ENCODE peak calls at places on chromosomes 13 and 19, in ten cellular contexts. One of them, this sample, is unnamed.

GRCh38 chr13:91153372-91153771 is 194.1 kb upstream of the MIR17HG start:
- DNase-seq in stomach: no peak
- DNase-seq in HCT116: no peak
- DNase-seq in sigmoid colon: no peak
- DNase-seq in HepG2: no peak
- DNase-seq in upper lobe of left lung: no peak
- DNase-seq in spleen: no peak
- DNase-seq in transverse colon: no peak
- DNase-seq in endothelial cell of umbilical vein: no peak
- DNase-seq in GM23338: no peak
- DNase-seq in this sample: no peak

GRCh38 chr19:29260477-29261317 is 47.7 kb upstream of the UQCRFS1 start:
- DNase-seq in endothelial cell of umbilical vein: no peak
- DNase-seq in spleen: no peak
- DNase-seq in upper lobe of left lung: no peak
- DNase-seq in sigmoid colon: no peak
- DNase-seq in HCT116: peak; percentile 36
- DNase-seq in GM23338: peak; percentile 75
- DNase-seq in stomach: no peak
- DNase-seq in transverse colon: no peak
- DNase-seq in HepG2: peak; percentile 49
- DNase-seq in this sample: peak; percentile 14

GRCh38 chr13:111402441-111402840 is 82.0 kb downstream of the TEX29 start:
- DNase-seq in upper lobe of left lung: no peak
- DNase-seq in spleen: peak; percentile 53
- DNase-seq in endothelial cell of umbilical vein: no peak
- DNase-seq in sigmoid colon: no peak
- DNase-seq in transverse colon: no peak
- DNase-seq in HCT116: no peak
- DNase-seq in GM23338: no peak
- DNase-seq in HepG2: no peak
- DNase-seq in stomach: no peak
- DNase-seq in this sample: no peak

GRCh38 chr13:27037571-27037970 is 134.0 kb downstream of the USP12 start:
- DNase-seq in transverse colon: no peak
- DNase-seq in HepG2: no peak
- DNase-seq in sigmoid colon: no peak
- DNase-seq in endothelial cell of umbilical vein: no peak
- DNase-seq in HCT116: no peak
- DNase-seq in GM23338: no peak
- DNase-seq in stomach: no peak
- DNase-seq in upper lobe of left lung: no peak
- DNase-seq in spleen: no peak
- DNase-seq in this sample: no peak

GRCh38 chr13:98293570-98294142 is 116.6 kb upstream of the RNF113B start:
- DNase-seq in HCT116: no peak
- DNase-seq in upper lobe of left lung: no peak
- DNase-seq in spleen: no peak
- DNase-seq in endothelial cell of umbilical vein: no peak
- DNase-seq in stomach: no peak
- DNase-seq in HepG2: no peak
- DNase-seq in transverse colon: no peak
- DNase-seq in GM23338: no peak
- DNase-seq in sigmoid colon: no peak
- DNase-seq in this sample: no peak

GRCh38 chr13:101649490-101650126 is 197.1 kb downstream of the ITGBL1 start:
- DNase-seq in transverse colon: no peak
- DNase-seq in HCT116: no peak
- DNase-seq in spleen: no peak
- DNase-seq in HepG2: no peak
- DNase-seq in endothelial cell of umbilical vein: no peak
- DNase-seq in sigmoid colon: no peak
- DNase-seq in GM23338: no peak
- DNase-seq in stomach: no peak
- DNase-seq in upper lobe of left lung: no peak
- DNase-seq in this sample: no peak

GRCh38 chr13:24215732-24216131 is 55.2 kb downstream of the SPATA13 start:
- DNase-seq in endothelial cell of umbilical vein: peak; percentile 90
- DNase-seq in GM23338: no peak
- DNase-seq in stomach: peak; percentile 63
- DNase-seq in transverse colon: no peak
- DNase-seq in sigmoid colon: no peak
- DNase-seq in HCT116: no peak
- DNase-seq in spleen: no peak
- DNase-seq in HepG2: no peak
- DNase-seq in upper lobe of left lung: no peak
- DNase-seq in this sample: no peak

GRCh38 chr19:13098291-13099072 is 4.2 kb downstream of the LYL1 start:
- DNase-seq in sigmoid colon: peak; percentile 78
- DNase-seq in GM23338: peak; percentile 72
- DNase-seq in HepG2: no peak
- DNase-seq in stomach: no peak
- DNase-seq in spleen: peak; percentile 90
- DNase-seq in transverse colon: no peak
- DNase-seq in endothelial cell of umbilical vein: peak; percentile 72
- DNase-seq in HCT116: no peak
- DNase-seq in upper lobe of left lung: no peak
- DNase-seq in this sample: peak; percentile 77

GRCh38 chr19:19602136-19602712 is 16.3 kb downstream of the PBX4 start:
- DNase-seq in stomach: no peak
- DNase-seq in HCT116: no peak
- DNase-seq in transverse colon: no peak
- DNase-seq in upper lobe of left lung: no peak
- DNase-seq in GM23338: no peak
- DNase-seq in HepG2: peak; percentile 40
- DNase-seq in spleen: no peak
- DNase-seq in sigmoid colon: no peak
- DNase-seq in endothelial cell of umbilical vein: no peak
- DNase-seq in this sample: no peak

GRCh38 chr19:5563941-5564612 is 3.7 kb downstream of the TINCR start:
- DNase-seq in upper lobe of left lung: no peak
- DNase-seq in HCT116: no peak
- DNase-seq in transverse colon: no peak
- DNase-seq in GM23338: no peak
- DNase-seq in stomach: no peak
- DNase-seq in HepG2: no peak
- DNase-seq in spleen: no peak
- DNase-seq in sigmoid colon: no peak
- DNase-seq in endothelial cell of umbilical vein: no peak
- DNase-seq in this sample: no peak

GRCh38 chr19:15836595-15837398 is 21.3 kb upstream of the OR10H1 start:
- DNase-seq in HepG2: peak; percentile 94
- DNase-seq in endothelial cell of umbilical vein: peak; percentile 91
- DNase-seq in transverse colon: peak; percentile 97
- DNase-seq in upper lobe of left lung: peak; percentile 96
- DNase-seq in HCT116: peak; percentile 96
- DNase-seq in GM23338: no peak
- DNase-seq in spleen: peak; percentile 98
- DNase-seq in stomach: peak; percentile 96
- DNase-seq in sigmoid colon: peak; percentile 99
- DNase-seq in this sample: peak; percentile 99

GRCh38 chr13:43804461-43805070 is 17.8 kb upstream of the ENOX1 start:
- DNase-seq in transverse colon: no peak
- DNase-seq in HepG2: peak; percentile 39
- DNase-seq in spleen: no peak
- DNase-seq in GM23338: peak; percentile 80
- DNase-seq in stomach: no peak
- DNase-seq in endothelial cell of umbilical vein: peak; percentile 83
- DNase-seq in sigmoid colon: no peak
- DNase-seq in upper lobe of left lung: no peak
- DNase-seq in HCT116: peak; percentile 55
- DNase-seq in this sample: peak; percentile 32

GRCh38 chr13:51846756-51847155 is 1.8 kb upstream of the TMEM272 start:
- DNase-seq in GM23338: no peak
- DNase-seq in endothelial cell of umbilical vein: no peak
- DNase-seq in stomach: no peak
- DNase-seq in transverse colon: no peak
- DNase-seq in HCT116: no peak
- DNase-seq in HepG2: no peak
- DNase-seq in sigmoid colon: no peak
- DNase-seq in upper lobe of left lung: no peak
- DNase-seq in spleen: no peak
- DNase-seq in this sample: no peak

GRCh38 chr19:7612282-7613274 is 16.8 kb downstream of the XAB2 start:
- DNase-seq in stomach: no peak
- DNase-seq in transverse colon: no peak
- DNase-seq in endothelial cell of umbilical vein: no peak
- DNase-seq in HCT116: no peak
- DNase-seq in upper lobe of left lung: peak; percentile 79
- DNase-seq in HepG2: no peak
- DNase-seq in spleen: no peak
- DNase-seq in sigmoid colon: no peak
- DNase-seq in GM23338: no peak
- DNase-seq in this sample: no peak

DNA sequence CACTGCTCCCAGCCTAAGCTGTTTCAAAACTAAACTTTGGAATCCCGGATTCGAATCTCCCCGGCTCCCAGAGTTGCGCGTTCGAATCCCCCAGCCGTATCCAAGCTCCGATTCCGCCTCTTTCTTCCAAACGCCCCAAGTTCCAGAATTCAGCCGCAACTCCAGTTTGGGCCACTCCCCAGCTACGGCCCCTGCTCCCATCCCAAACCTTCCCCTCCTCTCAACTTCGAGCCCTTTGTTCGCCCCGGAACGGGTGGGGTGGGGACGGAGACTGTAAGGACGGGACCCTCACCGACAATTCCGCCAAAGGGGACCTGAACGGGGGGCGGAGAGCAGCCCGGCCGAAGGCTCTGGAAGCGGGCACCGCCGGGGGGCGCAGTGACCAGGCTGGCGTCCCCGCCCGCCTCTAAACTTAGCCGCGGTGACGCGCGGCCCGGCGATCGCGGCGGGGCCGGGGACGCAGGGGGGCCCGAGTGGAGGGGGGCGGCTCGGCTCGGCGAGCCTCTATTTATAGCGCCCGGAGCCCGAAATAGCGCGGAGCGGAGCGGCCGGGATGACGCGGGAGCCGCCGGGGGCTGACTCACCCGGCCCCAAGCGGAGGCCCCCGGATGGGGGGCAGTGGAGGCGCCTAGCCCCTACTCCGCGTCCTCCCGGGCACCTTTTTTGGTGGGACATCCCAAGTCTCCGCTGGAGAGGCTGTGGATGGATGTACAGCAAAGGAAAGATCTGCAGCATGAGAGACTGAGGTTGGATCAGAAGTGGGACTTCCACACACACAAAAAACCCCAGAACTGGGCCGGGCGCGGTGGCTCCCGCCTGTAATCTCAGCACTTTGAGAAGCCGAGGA is 4.9 kb upstream of the ERCC1 start:
- DNase-seq in HCT116: no peak
- DNase-seq in upper lobe of left lung: peak; percentile 90
- DNase-seq in HepG2: no peak
- DNase-seq in transverse colon: peak; percentile 52
- DNase-seq in stomach: peak; percentile 38
- DNase-seq in sigmoid colon: peak; percentile 84
- DNase-seq in spleen: no peak
- DNase-seq in endothelial cell of umbilical vein: peak; percentile 49
- DNase-seq in GM23338: peak; percentile 84
- DNase-seq in this sample: no peak
- TF ChIP-seq CTCF in HCT116: peak; percentile 50
- TF ChIP-seq CTCF in upper lobe of left lung: peak; percentile 48
- TF ChIP-seq CTCF in HepG2: peak; percentile 61
- TF ChIP-seq CTCF in transverse colon: peak; percentile 20
- TF ChIP-seq CTCF in stomach: peak; percentile 36
- TF ChIP-seq CTCF in sigmoid colon: peak; percentile 9
- TF ChIP-seq CTCF in spleen: no peak
- TF ChIP-seq CTCF in endothelial cell of umbilical vein: peak; percentile 47
- TF ChIP-seq CTCF in GM23338: peak; percentile 60
- TF ChIP-seq CTCF in this sample: peak; percentile 3

GRCh38 chr19:38587562-38587961 is 30.2 kb downstream of the MAP4K1 start:
- DNase-seq in stomach: no peak
- DNase-seq in endothelial cell of umbilical vein: no peak
- DNase-seq in HCT116: no peak
- DNase-seq in HepG2: no peak
- DNase-seq in upper lobe of left lung: no peak
- DNase-seq in GM23338: no peak
- DNase-seq in transverse colon: no peak
- DNase-seq in sigmoid colon: no peak
- DNase-seq in spleen: no peak
- DNase-seq in this sample: no peak
- TF ChIP-seq POLR2AphosphoS5 in stomach: no peak
- TF ChIP-seq POLR2AphosphoS5 in endothelial cell of umbilical vein: no peak
- TF ChIP-seq POLR2AphosphoS5 in HCT116: no peak
- TF ChIP-seq POLR2AphosphoS5 in HepG2: no peak
- TF ChIP-seq POLR2AphosphoS5 in upper lobe of left lung: no peak
- TF ChIP-seq POLR2AphosphoS5 in GM23338: no peak
- TF ChIP-seq POLR2AphosphoS5 in transverse colon: no peak
- TF ChIP-seq POLR2AphosphoS5 in sigmoid colon: no peak
- TF ChIP-seq POLR2AphosphoS5 in spleen: no peak
- TF ChIP-seq POLR2AphosphoS5 in this sample: no peak

GRCh38 chr19:50356691-50357177 is 8.7 kb downstream of the NAPSA start:
- DNase-seq in HCT116: no peak
- DNase-seq in sigmoid colon: no peak
- DNase-seq in spleen: no peak
- DNase-seq in GM23338: no peak
- DNase-seq in endothelial cell of umbilical vein: no peak
- DNase-seq in upper lobe of left lung: no peak
- DNase-seq in transverse colon: no peak
- DNase-seq in HepG2: no peak
- DNase-seq in stomach: no peak
- DNase-seq in this sample: no peak

GRCh38 chr19:50358483-50359431 is 6.7 kb downstream of the NAPSA start:
- DNase-seq in transverse colon: peak; percentile 64
- DNase-seq in HepG2: no peak
- DNase-seq in endothelial cell of umbilical vein: peak; percentile 69
- DNase-seq in stomach: peak; percentile 58
- DNase-seq in GM23338: no peak
- DNase-seq in HCT116: no peak
- DNase-seq in spleen: peak; percentile 93
- DNase-seq in upper lobe of left lung: peak; percentile 92
- DNase-seq in sigmoid colon: peak; percentile 77
- DNase-seq in this sample: no peak

GRCh38 chr19:50361290-50362029 is 4.0 kb downstream of the NAPSA start:
- DNase-seq in stomach: no peak
- DNase-seq in HepG2: no peak
- DNase-seq in spleen: no peak
- DNase-seq in sigmoid colon: no peak
- DNase-seq in HCT116: peak; percentile 37
- DNase-seq in GM23338: peak; percentile 71
- DNase-seq in transverse colon: no peak
- DNase-seq in endothelial cell of umbilical vein: no peak
- DNase-seq in upper lobe of left lung: no peak
- DNase-seq in this sample: no peak

GRCh38 chr19:50359432-50359818 is 6.0 kb downstream of the NAPSA start:
- DNase-seq in endothelial cell of umbilical vein: no peak
- DNase-seq in upper lobe of left lung: no peak
- DNase-seq in stomach: no peak
- DNase-seq in GM23338: no peak
- DNase-seq in HepG2: no peak
- DNase-seq in sigmoid colon: no peak
- DNase-seq in HCT116: no peak
- DNase-seq in transverse colon: no peak
- DNase-seq in spleen: no peak
- DNase-seq in this sample: no peak

GRCh38 chr19:50357178-50358100 is 8.0 kb downstream of the NAPSA start:
- DNase-seq in HCT116: no peak
- DNase-seq in sigmoid colon: peak; percentile 90
- DNase-seq in GM23338: peak; percentile 91
- DNase-seq in HepG2: peak; percentile 52
- DNase-seq in upper lobe of left lung: peak; percentile 93
- DNase-seq in transverse colon: peak; percentile 79
- DNase-seq in spleen: peak; percentile 96
- DNase-seq in endothelial cell of umbilical vein: peak; percentile 72
- DNase-seq in stomach: peak; percentile 81
- DNase-seq in this sample: no peak
- TF ChIP-seq CTCF in HCT116: peak; percentile 83
- TF ChIP-seq CTCF in sigmoid colon: peak; percentile 74
- TF ChIP-seq CTCF in GM23338: peak; percentile 85
- TF ChIP-seq CTCF in HepG2: peak; percentile 91
- TF ChIP-seq CTCF in upper lobe of left lung: peak; percentile 94
- TF ChIP-seq CTCF in transverse colon: peak; percentile 88
- TF ChIP-seq CTCF in spleen: peak; percentile 94
- TF ChIP-seq CTCF in endothelial cell of umbilical vein: peak; percentile 77
- TF ChIP-seq CTCF in stomach: peak; percentile 93
- TF ChIP-seq CTCF in this sample: peak; percentile 51

GRCh38 chr19:44207126-44207803 is 5.1 kb upstream of the ZNF227 start:
- DNase-seq in HepG2: peak; percentile 94
- DNase-seq in spleen: peak; percentile 93
- DNase-seq in stomach: peak; percentile 87
- DNase-seq in GM23338: peak; percentile 98
- DNase-seq in HCT116: peak; percentile 87
- DNase-seq in endothelial cell of umbilical vein: peak; percentile 91
- DNase-seq in sigmoid colon: peak; percentile 92
- DNase-seq in transverse colon: peak; percentile 90
- DNase-seq in upper lobe of left lung: no peak
- DNase-seq in this sample: peak; percentile 95
- TF ChIP-seq POLR2AphosphoS5 in HepG2: peak; percentile 78
- TF ChIP-seq POLR2AphosphoS5 in spleen: peak; percentile 57
- TF ChIP-seq POLR2AphosphoS5 in stomach: peak; percentile 90
- TF ChIP-seq POLR2AphosphoS5 in GM23338: peak; percentile 55
- TF ChIP-seq POLR2AphosphoS5 in HCT116: peak; percentile 61
- TF ChIP-seq POLR2AphosphoS5 in endothelial cell of umbilical vein: peak; percentile 64
- TF ChIP-seq POLR2AphosphoS5 in sigmoid colon: peak; percentile 61
- TF ChIP-seq POLR2AphosphoS5 in transverse colon: peak; percentile 54
- TF ChIP-seq POLR2AphosphoS5 in upper lobe of left lung: peak; percentile 77
- TF ChIP-seq POLR2AphosphoS5 in this sample: peak; percentile 32